ENCODE peak calls at places on chromosomes 2 and 18, in ten cellular contexts. R, P, B, U, F, V, S, T, G and Z are unnamed samples.

GRCh38 chr2:198387677-198388076 is 583.3 kb downstream of the PLCL1 start:
- DNase-seq in R (no peak), G (no peak), S (no peak), V (no peak), B (no peak), T (no peak), F (no peak), U (no peak), P (no peak), Z (no peak)

GRCh38 chr2:121648206-121648605 is 1.1 kb downstream of the CLASP1 start:
- DNase-seq in S (no peak), U (no peak), P (peak; percentile 15), V (no peak), G (no peak), R (no peak), F (no peak), T (no peak), B (peak; percentile 43), Z (no peak)

GRCh38 chr2:46365913-46366674 is 68.9 kb downstream of the EPAS1 start:
- DNase-seq in U (no peak), V (no peak), P (no peak), B (peak; percentile 27), S (no peak), R (no peak), F (no peak), G (no peak), T (no peak), Z (no peak)

GRCh38 chr2:128949360-128949759 is 630.7 kb upstream of the HS6ST1 start:
- DNase-seq in V (no peak), T (no peak), S (no peak), B (no peak), G (no peak), P (no peak), F (no peak), U (no peak), R (no peak), Z (no peak)

GRCh38 chr2:44934962-44935853 is 6.3 kb upstream of the SIX3 start:
- DNase-seq in P (no peak), B (no peak), U (no peak), T (no peak), R (peak; percentile 46), F (no peak), G (no peak), V (no peak), S (no peak), Z (no peak)

GRCh38 chr18:74715306-74715705 is 117.6 kb downstream of the ZNF407 start:
- DNase-seq in P (no peak), B (no peak), S (no peak), G (no peak), V (no peak), R (no peak), U (no peak), F (no peak), T (no peak), Z (no peak)

GRCh38 chr2:9800975-9801723 is 42.1 kb upstream of the TAF1B start:
- DNase-seq in P (no peak), T (peak; percentile 46), F (no peak), U (no peak), G (no peak), V (no peak), S (no peak), B (peak; percentile 63), R (no peak), Z (peak; percentile 87)

GRCh38 chr2:69514406-69514805 is 77.2 kb upstream of the NFU1 start:
- DNase-seq in G (no peak), U (peak; percentile 67), F (no peak), B (peak; percentile 89), P (peak; percentile 41), S (no peak), R (no peak), T (peak; percentile 70), V (no peak), Z (no peak)

GRCh38 chr2:189305291-189305943 is 125.9 kb upstream of the COL5A2 start:
- DNase-seq in P (no peak), U (no peak), G (no peak), V (no peak), T (no peak), S (no peak), R (no peak), F (no peak), B (peak; percentile 68), Z (no peak)

GRCh38 chr2:1605659-1606400 is 138.5 kb downstream of the PXDN start:
- DNase-seq in V (no peak), G (no peak), R (peak; percentile 49), B (peak; percentile 85), P (no peak), F (no peak), U (peak; percentile 57), S (no peak), T (no peak), Z (no peak)

GRCh38 chr2:60335533-60336237 is 217.8 kb downstream of the BCL11A start:
- DNase-seq in G (no peak), S (no peak), R (no peak), B (no peak), U (no peak), F (no peak), V (no peak), T (no peak), P (no peak), Z (no peak)

GRCh38 chr18:31750259-31750658 is 10.4 kb downstream of the SLC25A52 start:
- DNase-seq in B (no peak), F (no peak), V (no peak), T (no peak), R (no peak), S (no peak), P (no peak), G (no peak), U (no peak), Z (no peak)

GRCh38 chr18:23828426-23828825 is 139.2 kb downstream of the LAMA3 start:
- DNase-seq in V (no peak), P (no peak), R (no peak), B (peak; percentile 68), T (no peak), F (no peak), U (peak; percentile 80), S (no peak), G (no peak), Z (no peak)

GRCh38 chr2:36399050-36399449 is 43.5 kb downstream of the CRIM1 start:
- DNase-seq in F (no peak), S (no peak), V (no peak), R (no peak), U (no peak), B (no peak), G (no peak), T (no peak), P (no peak), Z (no peak)

GRCh38 chr2:173755798-173756197 is 209.4 kb downstream of the SP3 start:
- DNase-seq in T (no peak), G (no peak), F (no peak), P (no peak), S (no peak), V (no peak), B (no peak), U (no peak), R (no peak), Z (no peak)

GRCh38 chr18:26565514-26565913 is 17.2 kb upstream of the KCTD1 start:
- DNase-seq in G (no peak), V (no peak), P (no peak), U (no peak), S (no peak), F (no peak), B (no peak), T (no peak), R (no peak), Z (no peak)

GRCh38 chr2:104702451-104702850 is 151.5 kb upstream of the POU3F3 start:
- DNase-seq in R (no peak), G (no peak), T (peak; percentile 56), F (no peak), U (no peak), V (no peak), S (no peak), B (no peak), P (no peak), Z (no peak)

DNA sequence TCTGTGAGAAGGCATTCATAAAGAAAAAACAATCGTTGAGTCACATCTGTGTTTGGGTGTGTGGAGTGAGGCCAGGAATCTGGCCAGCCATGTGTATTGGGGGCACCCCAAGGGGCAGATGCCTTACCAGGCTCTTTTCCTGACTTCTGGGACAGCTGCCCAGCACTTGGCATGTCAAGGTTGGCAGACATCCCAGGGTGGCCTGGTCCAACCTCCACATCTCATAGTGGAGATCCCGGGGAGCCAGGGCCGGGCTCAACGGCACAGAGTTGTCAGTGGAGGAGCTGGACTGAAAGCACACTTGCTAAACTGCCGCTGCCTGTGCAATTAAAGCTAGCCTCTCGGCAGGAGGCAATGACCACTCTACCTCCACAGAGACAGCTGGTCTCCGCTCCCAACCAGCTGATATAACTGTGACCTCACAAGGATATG is 75.3 kb upstream of the MGAT4A start:
- DNase-seq in V (no peak), S (no peak), G (no peak), F (peak; percentile 56), T (peak; percentile 84), P (no peak), R (peak; percentile 93), U (peak; percentile 69), B (no peak), Z (peak; percentile 79)
- TF ChIP-seq POLR2A in V (no peak), S (no peak), G (no peak), F (no peak), T (no peak), P (no peak), R (no peak), U (no peak), B (no peak), Z (no peak)

GRCh38 chr2:202375006-202375610 is 1.0 kb upstream of the BMPR2 start:
- DNase-seq in F (peak; percentile 57), R (peak; percentile 84), V (peak; percentile 53), B (peak; percentile 78), G (no peak), T (peak; percentile 85), P (peak; percentile 72), U (peak; percentile 86), S (no peak), Z (peak; percentile 53)
- TF ChIP-seq POLR2A in F (no peak), R (no peak), V (no peak), B (peak; percentile 8), G (peak; percentile 54), T (no peak), P (no peak), U (no peak), S (no peak), Z (no peak)

DNA sequence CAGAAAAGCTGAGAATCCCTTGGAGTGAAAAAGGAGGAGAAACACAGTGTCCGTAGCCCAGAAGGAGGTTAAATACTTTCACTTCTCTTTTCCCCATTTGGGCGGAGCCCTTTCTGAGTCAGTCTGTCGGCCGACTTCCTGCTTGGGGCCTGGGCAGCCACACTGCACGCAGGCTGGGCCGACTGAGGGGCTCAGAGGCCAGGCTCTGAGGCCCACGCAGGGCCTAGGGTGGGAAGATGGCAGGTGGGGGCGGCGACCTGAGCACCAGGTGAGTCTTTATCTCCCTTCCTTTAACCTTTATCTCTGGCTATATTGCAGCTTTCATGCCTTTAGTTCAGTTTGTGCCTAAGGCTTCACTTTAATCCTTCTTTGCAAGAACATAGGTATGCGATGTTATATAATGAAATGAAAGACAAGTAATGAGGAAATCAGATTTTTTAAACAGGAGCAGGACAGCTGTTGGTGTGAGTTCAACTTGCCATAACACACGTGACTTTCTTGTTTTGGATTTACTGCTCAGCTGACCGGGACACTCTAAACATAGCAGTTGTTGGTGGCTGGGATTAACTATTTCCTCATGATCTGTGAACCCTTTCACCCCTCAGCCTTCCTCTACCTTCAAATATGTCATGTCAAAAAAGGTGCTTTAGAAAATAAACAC is at the start of gene SP100:
- DNase-seq in V (peak; percentile 89), T (peak; percentile 87), F (peak; percentile 85), R (peak; percentile 90), G (peak; percentile 81), P (peak; percentile 77), B (peak; percentile 83), U (peak; percentile 85), S (peak; percentile 42), Z (peak; percentile 62)
- TF ChIP-seq POLR2A in V (peak; percentile 80), T (peak; percentile 74), F (peak; percentile 85), R (peak; percentile 55), G (peak; percentile 94), P (peak; percentile 48), B (peak; percentile 88), U (peak; percentile 90), S (peak; percentile 89), Z (no peak)

GRCh38 chr2:223723954-223724411 is 113.4 kb downstream of the AP1S3 start:
- DNase-seq in P (no peak), R (no peak), V (no peak), U (no peak), T (no peak), G (no peak), F (no peak), B (no peak), S (no peak), Z (no peak)
- TF ChIP-seq POLR2A in P (no peak), R (no peak), V (no peak), U (no peak), T (no peak), G (no peak), F (no peak), B (no peak), S (no peak), Z (no peak)